ENCODE peak calls at places on chromosomes 16 and 17, in four cellular contexts. One of them, this sample, is unnamed.

GRCh38 chr16:72971370-72971769 is 76.6 kb downstream of the ZFHX3 start:
- DNase-seq in progenitor cell of endocrine pancreas: no peak
- DNase-seq in GM13977: no peak
- DNase-seq in NB4: no peak
- DNase-seq in this sample: no peak

GRCh38 chr16:59154295-59154694 is 420.2 kb upstream of the GOT2 start:
- DNase-seq in progenitor cell of endocrine pancreas: no peak
- DNase-seq in GM13977: no peak
- DNase-seq in NB4: no peak
- DNase-seq in this sample: no peak

GRCh38 chr17:78125976-78126894 is 2.3 kb downstream of the TMC6 start:
- DNase-seq in progenitor cell of endocrine pancreas: no peak
- DNase-seq in GM13977: no peak
- DNase-seq in NB4: no peak
- DNase-seq in this sample: no peak

GRCh38 chr17:41697122-41697962 is 8.7 kb downstream of the EIF1 start:
- DNase-seq in progenitor cell of endocrine pancreas: no peak
- DNase-seq in GM13977: no peak
- DNase-seq in NB4: peak
- DNase-seq in this sample: no peak

GRCh38 chr16:3578610-3579551 is 1.7 kb upstream of the NLRC3 start:
- DNase-seq in progenitor cell of endocrine pancreas: no peak
- DNase-seq in GM13977: peak
- DNase-seq in NB4: peak
- DNase-seq in this sample: no peak

GRCh38 chr16:83215417-83216001 is 588.7 kb downstream of the CDH13 start:
- DNase-seq in progenitor cell of endocrine pancreas: peak
- DNase-seq in GM13977: peak
- DNase-seq in NB4: peak
- DNase-seq in this sample: no peak

GRCh38 chr16:67504190-67505021 is 21.1 kb upstream of the AGRP start:
- DNase-seq in progenitor cell of endocrine pancreas: no peak
- DNase-seq in GM13977: peak
- DNase-seq in NB4: no peak
- DNase-seq in this sample: no peak

GRCh38 chr16:69942099-69942491 is 9.0 kb upstream of the CLEC18A start:
- DNase-seq in progenitor cell of endocrine pancreas: no peak
- DNase-seq in GM13977: no peak
- DNase-seq in NB4: no peak
- DNase-seq in this sample: no peak

GRCh38 chr17:81682565-81683207 is 911 bp downstream of the ARL16 start:
- DNase-seq in progenitor cell of endocrine pancreas: no peak
- DNase-seq in GM13977: no peak
- DNase-seq in NB4: peak
- DNase-seq in this sample: no peak

GRCh38 chr17:58092101-58092796 is 9.0 kb downstream of the DYNLL2 start:
- DNase-seq in progenitor cell of endocrine pancreas: no peak
- DNase-seq in GM13977: no peak
- DNase-seq in NB4: no peak
- DNase-seq in this sample: peak

GRCh38 chr16:80273635-80274538 is 266.9 kb upstream of the DYNLRB2 start:
- DNase-seq in progenitor cell of endocrine pancreas: no peak
- DNase-seq in GM13977: no peak
- DNase-seq in NB4: no peak
- DNase-seq in this sample: no peak

GRCh38 chr17:83053021-83053778 is 26.2 kb upstream of the METRNL start:
- DNase-seq in progenitor cell of endocrine pancreas: no peak
- DNase-seq in GM13977: no peak
- DNase-seq in NB4: no peak
- DNase-seq in this sample: no peak

GRCh38 chr17:58120195-58120822 is 27.9 kb upstream of the OR4D1 start:
- DNase-seq in progenitor cell of endocrine pancreas: peak
- DNase-seq in GM13977: peak
- DNase-seq in NB4: peak
- DNase-seq in this sample: no peak

GRCh38 chr16:29820271-29820701 is at the start of gene MVP:
- DNase-seq in progenitor cell of endocrine pancreas: no peak
- DNase-seq in GM13977: peak
- DNase-seq in NB4: peak
- DNase-seq in this sample: no peak

GRCh38 chr16:31664683-31665482 is 137.2 kb downstream of the AHSP start:
- DNase-seq in progenitor cell of endocrine pancreas: no peak
- DNase-seq in GM13977: no peak
- DNase-seq in NB4: no peak
- DNase-seq in this sample: no peak

GRCh38 chr17:68288804-68289203 is 2.1 kb downstream of the SLC16A6 start:
- DNase-seq in progenitor cell of endocrine pancreas: no peak
- DNase-seq in GM13977: peak
- DNase-seq in NB4: peak
- DNase-seq in this sample: no peak

GRCh38 chr16:72073831-72074230 is 10.8 kb downstream of the HPR start:
- DNase-seq in progenitor cell of endocrine pancreas: no peak
- DNase-seq in GM13977: no peak
- DNase-seq in NB4: no peak
- DNase-seq in this sample: no peak

GRCh38 chr17:31595076-31595475 is 203.6 kb downstream of the RAB11FIP4 start:
- DNase-seq in progenitor cell of endocrine pancreas: no peak
- DNase-seq in GM13977: no peak
- DNase-seq in NB4: no peak
- DNase-seq in this sample: no peak

GRCh38 chr17:7034955-7035590 is 742 bp upstream of the SLC16A13 start:
- DNase-seq in progenitor cell of endocrine pancreas: no peak
- DNase-seq in GM13977: no peak
- DNase-seq in NB4: no peak
- DNase-seq in this sample: no peak

GRCh38 chr17:7042507-7043194 is 1.2 kb downstream of the SLC16A11 start:
- DNase-seq in progenitor cell of endocrine pancreas: no peak
- DNase-seq in GM13977: peak
- DNase-seq in NB4: no peak
- DNase-seq in this sample: no peak

GRCh38 chr17:7035591-7036368 is at the start of gene SLC16A13:
- DNase-seq in progenitor cell of endocrine pancreas: peak
- DNase-seq in GM13977: peak
- DNase-seq in NB4: peak
- DNase-seq in this sample: peak

GRCh38 chr17:7041607-7042506 is 2.0 kb downstream of the SLC16A11 start:
- DNase-seq in progenitor cell of endocrine pancreas: no peak
- DNase-seq in GM13977: peak
- DNase-seq in NB4: no peak
- DNase-seq in this sample: no peak

DNA sequence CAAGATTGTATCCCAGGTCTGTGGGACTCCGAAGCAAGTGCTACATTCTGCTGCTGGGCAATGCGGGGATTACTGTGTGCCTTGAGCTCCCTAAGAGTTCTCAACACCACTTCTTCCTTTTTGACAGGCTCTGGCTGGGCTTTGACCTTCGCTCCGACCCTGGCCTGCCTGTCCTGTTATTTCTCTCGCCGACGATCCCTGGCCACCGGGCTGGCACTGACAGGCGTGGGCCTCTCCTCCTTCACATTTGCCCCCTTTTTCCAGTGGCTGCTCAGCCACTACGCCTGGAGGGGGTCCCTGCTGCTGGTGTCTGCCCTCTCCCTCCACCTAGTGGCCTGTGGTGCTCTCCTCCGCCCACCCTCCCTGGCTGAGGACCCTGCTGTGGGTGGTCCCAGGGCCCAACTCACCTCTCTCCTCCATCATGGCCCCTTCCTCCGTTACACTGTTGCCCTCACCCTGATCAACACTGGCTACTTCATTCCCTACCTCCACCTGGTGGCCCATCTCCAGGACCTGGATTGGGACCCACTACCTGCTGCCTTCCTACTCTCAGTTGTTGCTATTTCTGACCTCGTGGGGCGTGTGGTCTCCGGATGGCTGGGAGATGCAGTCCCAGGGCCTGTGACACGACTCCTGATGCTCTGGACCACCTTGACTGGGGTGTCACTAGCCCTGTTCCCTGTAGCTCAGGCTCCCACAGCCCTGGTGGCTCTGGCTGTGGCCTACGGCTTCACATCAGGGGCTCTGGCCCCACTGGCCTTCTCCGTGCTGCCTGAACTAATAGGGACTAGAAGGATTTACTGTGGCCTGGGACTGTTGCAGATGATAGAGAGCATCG is 2.4 kb downstream of the SLC16A13 start:
- DNase-seq in progenitor cell of endocrine pancreas: no peak
- DNase-seq in GM13977: no peak
- DNase-seq in NB4: no peak
- DNase-seq in this sample: no peak
- TF ChIP-seq CTCF in progenitor cell of endocrine pancreas: no peak
- TF ChIP-seq CTCF in GM13977: peak
- TF ChIP-seq CTCF in NB4: no peak
- TF ChIP-seq CTCF in this sample: no peak

GRCh38 chr16:1981972-1982574 is 804 bp upstream of the NOXO1 start:
- DNase-seq in progenitor cell of endocrine pancreas: no peak
- DNase-seq in GM13977: no peak
- DNase-seq in NB4: no peak
- DNase-seq in this sample: no peak

GRCh38 chr16:1985466-1986150 is 1.6 kb downstream of the GFER start:
- DNase-seq in progenitor cell of endocrine pancreas: no peak
- DNase-seq in GM13977: no peak
- DNase-seq in NB4: no peak
- DNase-seq in this sample: no peak

GRCh38 chr16:1983053-1983543 is 895 bp upstream of the GFER start:
- DNase-seq in progenitor cell of endocrine pancreas: no peak
- DNase-seq in GM13977: no peak
- DNase-seq in NB4: no peak
- DNase-seq in this sample: no peak

GRCh38 chr16:1984347-1985225 is 593 bp downstream of the GFER start:
- DNase-seq in progenitor cell of endocrine pancreas: no peak
- DNase-seq in GM13977: no peak
- DNase-seq in NB4: no peak
- DNase-seq in this sample: no peak

GRCh38 chr16:1983544-1984346 is at the start of gene GFER:
- DNase-seq in progenitor cell of endocrine pancreas: peak
- DNase-seq in GM13977: peak
- DNase-seq in NB4: peak
- DNase-seq in this sample: peak
- TF ChIP-seq CTCF in progenitor cell of endocrine pancreas: peak
- TF ChIP-seq CTCF in GM13977: peak
- TF ChIP-seq CTCF in NB4: no peak
- TF ChIP-seq CTCF in this sample: peak

GRCh38 chr16:86073103-86073625 is 174.2 kb downstream of the IRF8 start:
- DNase-seq in progenitor cell of endocrine pancreas: no peak
- DNase-seq in GM13977: no peak
- DNase-seq in NB4: no peak
- DNase-seq in this sample: no peak
- TF ChIP-seq CTCF in progenitor cell of endocrine pancreas: no peak
- TF ChIP-seq CTCF in GM13977: no peak
- TF ChIP-seq CTCF in NB4: no peak
- TF ChIP-seq CTCF in this sample: peak

GRCh38 chr16:11949527-11949926 is 7.7 kb upstream of the NPIPB2 start:
- DNase-seq in progenitor cell of endocrine pancreas: no peak
- DNase-seq in GM13977: peak
- DNase-seq in NB4: peak
- DNase-seq in this sample: no peak
- TF ChIP-seq CTCF in progenitor cell of endocrine pancreas: peak
- TF ChIP-seq CTCF in GM13977: peak
- TF ChIP-seq CTCF in NB4: peak
- TF ChIP-seq CTCF in this sample: peak

GRCh38 chr17:56497132-56497531 is 96.4 kb upstream of the NOG start:
- DNase-seq in progenitor cell of endocrine pancreas: no peak
- DNase-seq in GM13977: no peak
- DNase-seq in NB4: peak
- DNase-seq in this sample: no peak

GRCh38 chr17:56505154-56505756 is 88.2 kb upstream of the NOG start:
- DNase-seq in progenitor cell of endocrine pancreas: no peak
- DNase-seq in GM13977: no peak
- DNase-seq in NB4: no peak
- DNase-seq in this sample: no peak

GRCh38 chr17:56502120-56502519 is 91.4 kb upstream of the NOG start:
- DNase-seq in progenitor cell of endocrine pancreas: no peak
- DNase-seq in GM13977: no peak
- DNase-seq in NB4: no peak
- DNase-seq in this sample: no peak

GRCh38 chr17:56499799-56500388 is 93.6 kb upstream of the NOG start:
- DNase-seq in progenitor cell of endocrine pancreas: no peak
- DNase-seq in GM13977: no peak
- DNase-seq in NB4: peak
- DNase-seq in this sample: no peak
- TF ChIP-seq CTCF in progenitor cell of endocrine pancreas: peak
- TF ChIP-seq CTCF in GM13977: peak
- TF ChIP-seq CTCF in NB4: peak
- TF ChIP-seq CTCF in this sample: peak

GRCh38 chr16:56822966-56823739 is 41.9 kb upstream of the SLC12A3 start:
- DNase-seq in progenitor cell of endocrine pancreas: no peak
- DNase-seq in GM13977: no peak
- DNase-seq in NB4: no peak
- DNase-seq in this sample: no peak
- TF ChIP-seq CTCF in progenitor cell of endocrine pancreas: no peak
- TF ChIP-seq CTCF in GM13977: no peak
- TF ChIP-seq CTCF in NB4: no peak
- TF ChIP-seq CTCF in this sample: no peak

GRCh38 chr16:76162046-76162445 is 115.2 kb upstream of the CNTNAP4 start:
- DNase-seq in progenitor cell of endocrine pancreas: no peak
- DNase-seq in GM13977: no peak
- DNase-seq in NB4: no peak
- DNase-seq in this sample: no peak

DNA sequence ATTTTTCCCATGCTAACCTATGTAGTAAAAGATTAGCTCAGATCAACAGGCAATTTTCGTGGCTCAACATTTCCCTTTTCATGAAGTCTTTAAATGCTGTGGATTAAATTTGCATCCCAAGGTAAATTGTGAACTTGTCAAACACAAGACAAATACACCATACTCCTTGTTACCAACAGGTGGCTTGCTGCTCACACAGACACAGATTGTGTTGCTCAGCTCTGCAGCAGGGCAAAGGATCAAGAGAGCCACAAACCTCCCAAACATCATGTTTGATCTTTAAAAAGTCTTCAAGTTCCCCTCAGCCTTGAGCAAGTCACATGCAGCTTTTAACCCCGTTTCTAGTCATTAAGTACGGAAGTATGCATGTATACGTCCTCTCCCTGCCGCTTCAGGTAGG is 119.6 kb upstream of the CNTNAP4 start:
- DNase-seq in progenitor cell of endocrine pancreas: no peak
- DNase-seq in GM13977: no peak
- DNase-seq in NB4: no peak
- DNase-seq in this sample: no peak
- TF ChIP-seq CTCF in progenitor cell of endocrine pancreas: peak
- TF ChIP-seq CTCF in GM13977: no peak
- TF ChIP-seq CTCF in NB4: no peak
- TF ChIP-seq CTCF in this sample: no peak

GRCh38 chr16:85428899-85429775 is 184.0 kb upstream of the GSE1 start:
- DNase-seq in progenitor cell of endocrine pancreas: peak
- DNase-seq in GM13977: no peak
- DNase-seq in NB4: no peak
- DNase-seq in this sample: no peak
- TF ChIP-seq CTCF in progenitor cell of endocrine pancreas: no peak
- TF ChIP-seq CTCF in GM13977: no peak
- TF ChIP-seq CTCF in NB4: no peak
- TF ChIP-seq CTCF in this sample: no peak

GRCh38 chr16:13014516-13014915 is 113.1 kb downstream of the SHISA9 start:
- DNase-seq in progenitor cell of endocrine pancreas: no peak
- DNase-seq in GM13977: no peak
- DNase-seq in NB4: no peak
- DNase-seq in this sample: no peak
- TF ChIP-seq CTCF in progenitor cell of endocrine pancreas: no peak
- TF ChIP-seq CTCF in GM13977: no peak
- TF ChIP-seq CTCF in NB4: no peak
- TF ChIP-seq CTCF in this sample: no peak

This sample was measured in osteocyte.